ENCODE peak calls at places on chromosomes 1 and 21, in eight cellular contexts. X, K, N, E, W, U, I and P are unnamed samples.

GRCh38 chr1:63152572-63152971 is 169.8 kb upstream of the FOXD3 start:
- DNase-seq in X (no peak), I (no peak), K (no peak), U (no peak), N (no peak), W (no peak), E (no peak), P (no peak)

GRCh38 chr1:150973258-150973825 is 1.3 kb downstream of the CERS2 start:
- DNase-seq in E (peak), N (peak), W (no peak), U (peak), X (no peak), I (no peak), K (peak), P (peak)

GRCh38 chr21:41562101-41563000 is 54.4 kb upstream of the TMPRSS2 start:
- DNase-seq in U (peak), I (no peak), W (no peak), N (no peak), X (no peak), E (no peak), K (peak), P (no peak)

GRCh38 chr1:170168263-170168662 is 22.5 kb downstream of the NTMT2 start:
- DNase-seq in I (peak), N (no peak), X (no peak), U (no peak), W (no peak), E (no peak), K (no peak), P (no peak)

GRCh38 chr1:20728371-20729154 is 3.9 kb downstream of the SH2D5 start:
- DNase-seq in W (no peak), I (no peak), N (peak), U (no peak), K (no peak), E (no peak), X (no peak), P (no peak)

GRCh38 chr1:85078903-85079302 is 30.6 kb upstream of the MCOLN3 start:
- DNase-seq in K (no peak), W (peak), U (no peak), X (no peak), N (no peak), E (no peak), I (no peak), P (no peak)

GRCh38 chr1:173332026-173332425 is 124.9 kb upstream of the TNFSF4 start:
- DNase-seq in X (no peak), N (no peak), U (no peak), W (no peak), I (no peak), K (peak), E (no peak), P (no peak)

GRCh38 chr1:5921129-5921528 is 71.1 kb downstream of the NPHP4 start:
- DNase-seq in N (no peak), U (no peak), K (no peak), W (no peak), E (no peak), I (no peak), X (no peak), P (no peak)

GRCh38 chr1:113199718-113200455 is 126.9 kb downstream of the LRIG2 start:
- DNase-seq in X (no peak), W (no peak), I (no peak), E (peak), U (peak), N (no peak), K (no peak), P (peak)

GRCh38 chr1:218377143-218377660 is 32.1 kb downstream of the TGFB2 start:
- DNase-seq in E (no peak), X (no peak), I (peak), W (peak), N (no peak), K (no peak), U (no peak), P (no peak)

GRCh38 chr1:3423245-3423829 is 31.1 kb upstream of the ARHGEF16 start:
- DNase-seq in N (peak), X (no peak), K (peak), U (peak), W (no peak), I (no peak), E (no peak), P (peak)

GRCh38 chr1:201643835-201644104 is 104.8 kb downstream of the NAV1 start:
- DNase-seq in E (no peak), K (no peak), I (no peak), U (no peak), W (no peak), X (no peak), N (no peak), P (no peak)

GRCh38 chr1:118074101-118074500 is 110.9 kb downstream of the SPAG17 start:
- DNase-seq in I (no peak), E (no peak), W (no peak), K (no peak), U (no peak), N (no peak), X (no peak), P (no peak)

GRCh38 chr21:14482165-14482564 is 64.0 kb downstream of the SAMSN1 start:
- DNase-seq in U (no peak), E (no peak), I (no peak), N (no peak), W (no peak), K (no peak), X (peak), P (no peak)

GRCh38 chr1:12654004-12654567 is 10.2 kb downstream of the AADACL4 start:
- DNase-seq in E (no peak), W (peak), N (no peak), U (no peak), X (no peak), K (no peak), I (no peak), P (no peak)

GRCh38 chr21:45618846-45619485 is 24.6 kb upstream of the PCBP3 start:
- DNase-seq in U (no peak), X (no peak), K (no peak), N (no peak), W (no peak), I (no peak), E (peak), P (no peak)

GRCh38 chr1:63983391-63984256 is 209.8 kb downstream of the ROR1 start:
- DNase-seq in E (no peak), N (no peak), W (no peak), U (no peak), K (no peak), X (no peak), I (no peak), P (no peak)

GRCh38 chr1:57887973-57888491 is 464.2 kb upstream of the DAB1 start:
- DNase-seq in K (no peak), I (no peak), W (no peak), N (no peak), U (no peak), E (no peak), X (no peak), P (no peak)

GRCh38 chr1:86235859-86236258 is 79.3 kb upstream of the COL24A1 start:
- DNase-seq in I (no peak), U (no peak), W (no peak), N (no peak), K (no peak), X (no peak), E (no peak), P (no peak)

GRCh38 chr1:63693956-63694607 is 79.7 kb upstream of the ROR1 start:
- DNase-seq in K (no peak), N (no peak), X (no peak), U (no peak), W (peak), E (no peak), I (no peak), P (no peak)

GRCh38 chr1:51048021-51048420 is 54.0 kb upstream of the C1orf185 start:
- DNase-seq in I (no peak), U (no peak), E (no peak), X (no peak), N (no peak), W (no peak), K (no peak), P (no peak)

GRCh38 chr1:33256335-33256700 is at the start of gene ZNF362:
- DNase-seq in K (peak), N (peak), U (peak), W (peak), I (no peak), E (peak), X (no peak), P (peak)

GRCh38 chr1:15452216-15452615 is 4.3 kb upstream of the CELA2A start:
- DNase-seq in W (no peak), N (no peak), U (no peak), I (no peak), E (no peak), X (no peak), K (no peak), P (no peak)

GRCh38 chr1:9084883-9085282 is 15.4 kb upstream of the SLC2A5 start:
- DNase-seq in X (no peak), N (peak), I (no peak), E (no peak), W (no peak), U (no peak), K (peak), P (peak)

GRCh38 chr1:14095001-14095400 is 395.0 kb downstream of the PRDM2 start:
- DNase-seq in X (no peak), N (no peak), K (no peak), W (no peak), U (no peak), E (no peak), I (no peak), P (no peak)

GRCh38 chr1:53417003-53417402 is 42.2 kb upstream of the DMRTB1 start:
- DNase-seq in X (no peak), W (no peak), K (no peak), E (no peak), I (no peak), U (no peak), N (no peak), P (no peak)
- H3K4me3 ChIP-seq in X (no peak), W (no peak), K (no peak), E (no peak), I (no peak), U (no peak), N (no peak), P (no peak)

GRCh38 chr1:226572325-226572726 is 23.8 kb downstream of the STUM start:
- DNase-seq in X (no peak), U (no peak), W (no peak), E (no peak), I (no peak), K (no peak), N (no peak), P (no peak)

GRCh38 chr1:226577401-226578180 is 29.0 kb downstream of the STUM start:
- DNase-seq in X (no peak), I (no peak), W (no peak), E (no peak), N (peak), U (no peak), K (no peak), P (no peak)

GRCh38 chr1:226574044-226574443 is 25.5 kb downstream of the STUM start:
- DNase-seq in E (no peak), X (no peak), K (no peak), N (no peak), U (no peak), W (no peak), I (no peak), P (no peak)

GRCh38 chr1:226575436-226576390 is 27.1 kb downstream of the STUM start:
- DNase-seq in X (no peak), K (no peak), U (no peak), E (peak), N (no peak), W (no peak), I (no peak), P (no peak)

GRCh38 chr1:226574591-226575435 is 26.2 kb downstream of the STUM start:
- DNase-seq in E (no peak), X (no peak), I (no peak), W (no peak), N (no peak), K (no peak), U (no peak), P (no peak)
- TF ChIP-seq CTCF in E (no peak), X (no peak), I (no peak), W (no peak), N (no peak), K (no peak), U (no peak), P (no peak)

GRCh38 chr1:89780721-89781120 is 40.1 kb upstream of the LRRC8D start:
- DNase-seq in I (peak), X (no peak), K (no peak), N (no peak), U (no peak), W (peak), E (no peak), P (no peak)
- H3K4me3 ChIP-seq in I (no peak), X (no peak), K (no peak), N (no peak), U (no peak), W (no peak), E (no peak), P (no peak)

DNA sequence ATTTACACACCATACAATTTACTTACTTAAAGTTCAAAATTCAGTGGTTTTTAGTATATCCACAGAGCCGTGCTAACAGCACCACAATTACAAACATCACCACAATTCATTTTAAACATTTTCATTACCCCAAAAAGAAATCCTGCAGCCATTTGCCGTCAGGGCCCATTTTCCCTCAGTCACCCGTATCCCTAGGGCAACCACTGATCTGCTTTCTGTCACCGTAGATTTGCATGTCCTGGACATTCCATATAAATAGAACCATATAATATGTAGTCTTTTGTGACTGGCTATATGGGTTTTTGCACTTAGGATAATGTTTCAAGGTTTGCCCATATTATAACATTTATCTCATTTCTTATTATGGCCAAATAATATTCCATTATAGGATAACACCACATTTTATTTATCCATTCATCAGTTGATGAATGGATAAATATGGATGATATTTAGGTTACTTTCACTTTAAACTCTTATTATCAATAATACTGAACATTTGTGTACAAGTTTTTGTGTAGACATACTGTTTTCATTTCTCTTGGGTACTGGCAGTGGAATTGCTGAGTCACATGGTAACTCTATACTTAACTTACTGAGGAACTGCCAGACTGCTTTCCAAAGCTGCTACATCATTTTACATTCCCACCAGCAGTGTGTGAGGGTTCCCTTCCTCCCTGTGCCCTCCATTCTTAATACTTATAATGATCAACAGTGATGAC is 68.9 kb downstream of the ST3GAL3 start:
- DNase-seq in K (no peak), U (no peak), N (no peak), X (no peak), W (peak), I (no peak), E (no peak), P (no peak)
- TF ChIP-seq CTCF in K (peak), U (no peak), N (no peak), X (no peak), W (no peak), I (peak), E (no peak), P (no peak)